ENCODE peak calls at places on chromosomes 2 and 18, in eight cellular contexts. W is AG08395, F is iPS DF 19.7, X is heart left ventricle, T is HuH-7.5, L is H9, C is kidney, N is AG20443. Q is an unnamed sample.

GRCh38 chr2:28622101-28622499 is 126.2 kb downstream of the PLB1 start:
- DNase-seq in W (no peak), F (no peak), X (no peak), T (no peak), L (no peak), C (no peak), N (no peak), Q (no peak)

GRCh38 chr2:241071677-241072111 is 30.4 kb downstream of the MTERF4 start:
- DNase-seq in W (no peak), F (no peak), X (no peak), T (no peak), L (no peak), C (peak; percentile 69), N (no peak), Q (no peak)

GRCh38 chr2:65396348-65397026 is 35.9 kb downstream of the SPRED2 start:
- DNase-seq in W (peak; percentile 52), F (no peak), X (no peak), T (peak; percentile 34), L (no peak), C (no peak), N (peak; percentile 66), Q (no peak)

GRCh38 chr2:236176417-236176816 is 8.2 kb upstream of the GBX2 start:
- DNase-seq in W (no peak), F (no peak), X (no peak), T (peak; percentile 80), L (no peak), C (no peak), N (peak; percentile 25), Q (no peak)

GRCh38 chr18:69727912-69728572 is 219.6 kb downstream of the CD226 start:
- DNase-seq in W (no peak), F (no peak), X (no peak), T (no peak), L (no peak), C (no peak), N (no peak), Q (no peak)

GRCh38 chr2:21423854-21424253 is 300.1 kb downstream of the TDRD15 start:
- DNase-seq in W (no peak), F (no peak), X (no peak), T (no peak), L (no peak), C (no peak), N (no peak), Q (no peak)

GRCh38 chr2:101305492-101306123 is 2.9 kb downstream of the RNF149 start:
- DNase-seq in W (peak; percentile 62), F (no peak), X (no peak), T (no peak), L (no peak), C (no peak), N (peak; percentile 55), Q (no peak)

GRCh38 chr2:141957321-141957720 is 173.5 kb downstream of the LRP1B start:
- DNase-seq in W (no peak), F (no peak), X (no peak), T (no peak), L (no peak), C (no peak), N (no peak), Q (no peak)

GRCh38 chr2:105426626-105427292 is 27.9 kb upstream of the FHL2 start:
- DNase-seq in W (no peak), F (no peak), X (no peak), T (no peak), L (no peak), C (no peak), N (no peak), Q (no peak)

GRCh38 chr2:235542728-235543125 is 48.9 kb downstream of the AGAP1 start:
- DNase-seq in W (no peak), F (peak; percentile 88), X (no peak), T (peak; percentile 39), L (peak; percentile 80), C (no peak), N (no peak), Q (no peak)

GRCh38 chr2:10790228-10790973 is 22.2 kb downstream of the PDIA6 start:
- DNase-seq in W (no peak), F (no peak), X (no peak), T (no peak), L (no peak), C (no peak), N (no peak), Q (no peak)

GRCh38 chr18:6161549-6161948 is 253.2 kb downstream of the L3MBTL4 start:
- DNase-seq in W (no peak), F (no peak), X (no peak), T (no peak), L (no peak), C (no peak), N (no peak), Q (no peak)

GRCh38 chr18:10304853-10305252 is 149.6 kb upstream of the APCDD1 start:
- DNase-seq in W (peak; percentile 82), F (no peak), X (no peak), T (no peak), L (no peak), C (no peak), N (peak; percentile 76), Q (no peak)

GRCh38 chr2:223058952-223059716 is 7.1 kb downstream of the KCNE4 start:
- DNase-seq in W (no peak), F (no peak), X (no peak), T (no peak), L (no peak), C (no peak), N (no peak), Q (no peak)

GRCh38 chr2:29273704-29274611 is 158.7 kb downstream of the CLIP4 start:
- DNase-seq in W (no peak), F (no peak), X (no peak), T (no peak), L (no peak), C (no peak), N (no peak), Q (no peak)

GRCh38 chr2:217807025-217807424 is 195.8 kb downstream of the TNS1 start:
- DNase-seq in W (no peak), F (no peak), X (no peak), T (no peak), L (no peak), C (no peak), N (no peak), Q (no peak)

GRCh38 chr2:231190531-231191197 is 7.8 kb upstream of the ARMC9 start:
- DNase-seq in W (peak; percentile 56), F (no peak), X (peak; percentile 83), T (no peak), L (peak; percentile 84), C (peak; percentile 88), N (peak; percentile 68), Q (peak; percentile 72)

GRCh38 chr2:65204461-65205230 is 23.0 kb upstream of the ACTR2 start:
- DNase-seq in W (no peak), F (no peak), X (no peak), T (no peak), L (no peak), C (no peak), N (no peak), Q (no peak)

GRCh38 chr2:55565613-55566012 is 46.1 kb downstream of the CFAP36 start:
- DNase-seq in W (no peak), F (no peak), X (no peak), T (no peak), L (no peak), C (no peak), N (no peak), Q (no peak)

GRCh38 chr18:79681484-79682387 is 2.1 kb downstream of the CTDP1 start:
- DNase-seq in W (no peak), F (no peak), X (no peak), T (no peak), L (no peak), C (no peak), N (no peak), Q (no peak)

GRCh38 chr2:189899101-189899500 is 114.9 kb downstream of the PMS1 start:
- DNase-seq in W (peak; percentile 2), F (no peak), X (no peak), T (no peak), L (no peak), C (no peak), N (no peak), Q (no peak)

GRCh38 chr2:105912081-105912480 is 167.4 kb downstream of the NCK2 start:
- DNase-seq in W (no peak), F (no peak), X (no peak), T (no peak), L (no peak), C (no peak), N (no peak), Q (no peak)

GRCh38 chr2:197170137-197170682 is 140.4 kb downstream of the ANKRD44 start:
- DNase-seq in W (no peak), F (no peak), X (no peak), T (no peak), L (no peak), C (no peak), N (peak; percentile 15), Q (no peak)

GRCh38 chr2:9178905-9179571 is 27.6 kb upstream of the ASAP2 start:
- DNase-seq in W (peak; percentile 67), F (no peak), X (peak; percentile 36), T (no peak), L (no peak), C (peak; percentile 89), N (peak; percentile 74), Q (no peak)

GRCh38 chr2:42914314-42914713 is 121.9 kb upstream of the HAAO start:
- DNase-seq in W (no peak), F (no peak), X (no peak), T (no peak), L (no peak), C (no peak), N (no peak), Q (no peak)

GRCh38 chr18:35087726-35088125 is 46.5 kb downstream of the MAPRE2 start:
- DNase-seq in W (no peak), F (no peak), X (no peak), T (no peak), L (no peak), C (no peak), N (no peak), Q (no peak)

GRCh38 chr2:67918471-67918870 is 144.3 kb downstream of the C1D start:
- DNase-seq in W (no peak), F (no peak), X (no peak), T (no peak), L (no peak), C (no peak), N (no peak), Q (no peak)

GRCh38 chr2:69316550-69316949 is 70.5 kb downstream of the GFPT1 start:
- DNase-seq in W (no peak), F (no peak), X (no peak), T (no peak), L (no peak), C (no peak), N (no peak), Q (no peak)

GRCh38 chr2:189178007-189178406 is 1.6 kb downstream of the COL5A2 start:
- DNase-seq in W (no peak), F (no peak), X (no peak), T (no peak), L (no peak), C (no peak), N (peak; percentile 15), Q (no peak)